ENCODE peak calls at places on chromosomes 5 and 9, in ten cellular contexts. V is thyroid gland, Q is kidney, Y is AG09309, M is fibroblast of pulmonary artery, P is MG63, B is GM23338, X is HCT116, W is right lobe of liver, T is MM.1S. G is an unnamed sample.

GRCh38 chr9:136143215-136144001 is 24.7 kb upstream of the TMEM250 start:
- DNase-seq in V (peak; percentile 30), Q (no peak), Y (no peak), M (peak; percentile 31), P (no peak), B (peak; percentile 86), X (no peak), W (no peak), T (peak; percentile 21), G (no peak)

GRCh38 chr5:160524827-160525226 is 103.2 kb downstream of the PTTG1 start:
- DNase-seq in V (no peak), Q (no peak), Y (no peak), M (no peak), P (no peak), B (no peak), X (no peak), W (no peak), T (no peak), G (no peak)

GRCh38 chr5:177312649-177313181 is 1.0 kb upstream of the MXD3 start:
- DNase-seq in V (no peak), Q (peak; percentile 77), Y (no peak), M (no peak), P (peak; percentile 61), B (peak; percentile 72), X (peak; percentile 51), W (no peak), T (peak; percentile 86), G (no peak)

GRCh38 chr9:81108821-81109220 is 580.5 kb downstream of the TLE1 start:
- DNase-seq in V (no peak), Q (no peak), Y (no peak), M (no peak), P (no peak), B (no peak), X (no peak), W (no peak), T (no peak), G (peak; percentile 67)

GRCh38 chr5:169895876-169896275 is 84.4 kb downstream of the INSYN2B start:
- DNase-seq in V (no peak), Q (peak; percentile 82), Y (no peak), M (peak; percentile 39), P (peak; percentile 95), B (no peak), X (no peak), W (no peak), T (no peak), G (no peak)

GRCh38 chr5:25091917-25092316 is 447.1 kb upstream of the CDH10 start:
- DNase-seq in V (no peak), Q (no peak), Y (no peak), M (no peak), P (no peak), B (no peak), X (no peak), W (no peak), T (no peak), G (peak; percentile 3)

GRCh38 chr5:179679014-179679674 is 1.7 kb downstream of the CBY3 start:
- DNase-seq in V (peak; percentile 80), Q (peak; percentile 93), Y (no peak), M (peak; percentile 66), P (peak; percentile 61), B (peak; percentile 95), X (no peak), W (peak; percentile 72), T (no peak), G (peak; percentile 37)

GRCh38 chr5:148687427-148687826 is 33.1 kb upstream of the HTR4 start:
- DNase-seq in V (no peak), Q (no peak), Y (no peak), M (peak; percentile 37), P (peak; percentile 30), B (peak; percentile 80), X (peak; percentile 64), W (no peak), T (peak; percentile 39), G (peak; percentile 39)

GRCh38 chr5:148374693-148375360 is 8.9 kb upstream of the FBXO38 start:
- DNase-seq in V (peak; percentile 22), Q (no peak), Y (peak; percentile 63), M (peak; percentile 86), P (peak; percentile 29), B (peak; percentile 88), X (peak; percentile 45), W (no peak), T (peak; percentile 71), G (peak; percentile 67)

GRCh38 chr5:78503958-78504357 is 143.5 kb downstream of the SCAMP1 start:
- DNase-seq in V (no peak), Q (no peak), Y (no peak), M (no peak), P (no peak), B (no peak), X (no peak), W (no peak), T (no peak), G (no peak)

GRCh38 chr5:51399636-51399993 is 16.4 kb downstream of the ISL1 start:
- DNase-seq in V (no peak), Q (no peak), Y (no peak), M (no peak), P (no peak), B (no peak), X (no peak), W (no peak), T (no peak), G (no peak)
- H3K4me3 ChIP-seq in V (no peak overlapping the region), Q (no peak overlapping the region), Y (no peak overlapping the region), M (no peak overlapping the region), P (peak overlapping the region; percentile 23), B (peak overlapping the region; percentile 56), X (no peak overlapping the region), W (no peak overlapping the region), T (no peak overlapping the region), G (no peak overlapping the region)

DNA sequence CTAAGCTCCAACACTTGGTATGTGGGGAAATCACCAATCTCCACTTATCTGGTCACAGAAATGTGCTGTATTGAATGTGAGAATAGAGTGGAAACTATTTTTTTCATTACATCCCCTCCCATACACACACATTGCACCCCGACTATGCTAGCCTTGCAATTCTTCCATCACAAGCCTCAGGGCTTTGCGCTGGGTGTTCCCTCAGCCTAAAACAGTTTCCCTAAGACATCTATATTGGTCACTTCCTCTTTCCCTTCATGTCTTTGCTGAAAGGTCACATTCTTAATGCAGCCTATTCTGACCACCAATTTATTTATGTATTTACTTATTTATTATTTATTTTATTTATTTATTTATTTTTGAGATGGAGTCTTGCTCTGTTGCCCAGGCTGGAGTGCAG is 5.3 kb upstream of the TUT7 start:
- DNase-seq in V (no peak), Q (no peak), Y (no peak), M (no peak), P (no peak), B (no peak), X (no peak), W (no peak), T (no peak), G (no peak)
- H3K4me3 ChIP-seq in V (no peak overlapping the region), Q (no peak overlapping the region), Y (no peak overlapping the region), M (no peak overlapping the region), P (no peak overlapping the region), B (no peak overlapping the region), X (no peak overlapping the region), W (no peak overlapping the region), T (no peak overlapping the region), G (no peak overlapping the region)

GRCh38 chr5:157732784-157733262 is 1.6 kb downstream of the THG1L start:
- DNase-seq in V (no peak), Q (no peak), Y (no peak), M (no peak), P (no peak), B (no peak), X (no peak), W (no peak), T (no peak), G (no peak)

GRCh38 chr5:157730900-157731271 is 334 bp upstream of the THG1L start:
- DNase-seq in V (no peak), Q (no peak), Y (no peak), M (no peak), P (no peak), B (no peak), X (no peak), W (no peak), T (no peak), G (no peak)

GRCh38 chr5:157731272-157732129 is at the start of gene THG1L:
- DNase-seq in V (peak; percentile 99), Q (peak; percentile 99), Y (peak; percentile 91), M (peak; percentile 98), P (peak; percentile 99), B (peak; percentile 99), X (peak; percentile 95), W (peak; percentile 97), T (peak; percentile 98), G (peak; percentile 98)

GRCh38 chr5:157734466-157734865 is 3.2 kb downstream of the THG1L start:
- DNase-seq in V (no peak), Q (no peak), Y (no peak), M (no peak), P (no peak), B (no peak), X (no peak), W (no peak), T (no peak), G (no peak)

DNA sequence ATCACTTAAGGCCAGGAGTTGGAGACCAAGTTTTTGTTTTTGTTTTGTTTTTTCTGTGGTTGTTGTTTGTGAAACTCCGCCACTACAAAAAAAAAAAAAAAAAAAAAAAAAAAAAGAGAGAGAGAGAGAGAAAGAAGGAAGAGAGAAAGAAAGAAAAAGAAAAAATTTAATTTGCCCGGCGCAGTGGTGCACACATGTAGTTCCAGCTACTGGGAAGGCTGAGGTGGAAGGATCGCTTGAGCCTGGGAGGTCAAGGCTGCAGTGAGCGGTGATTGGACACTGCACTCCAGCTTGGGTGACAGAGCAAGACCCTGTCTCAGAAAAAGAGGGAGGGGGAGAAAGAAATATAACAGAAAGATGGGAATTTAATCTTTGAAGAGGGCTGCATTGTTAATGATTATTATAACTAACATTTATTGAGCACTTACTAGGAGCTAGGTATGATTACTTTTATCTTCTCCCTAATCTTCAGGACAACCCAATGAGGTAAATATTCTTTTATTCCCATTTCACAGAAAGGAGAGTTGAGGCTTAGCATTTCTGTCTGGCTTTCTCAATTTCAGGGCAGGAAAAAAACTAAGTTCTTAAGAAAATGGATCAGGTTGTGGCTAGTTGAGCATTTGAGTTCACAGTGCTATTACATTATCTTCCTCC is 1.0 kb downstream of the THG1L start:
- DNase-seq in V (no peak), Q (no peak), Y (no peak), M (no peak), P (no peak), B (no peak), X (no peak), W (no peak), T (no peak), G (no peak)
- H3K4me3 ChIP-seq in V (no peak overlapping the region), Q (peak overlapping the region; percentile 97), Y (peak overlapping the region; percentile 54), M (peak overlapping the region; percentile 84), P (peak overlapping the region; percentile 96), B (peak overlapping the region; percentile 63), X (peak overlapping the region; percentile 77), W (no peak overlapping the region), T (peak overlapping the region; percentile 77), G (peak overlapping the region; percentile 66)

DNA sequence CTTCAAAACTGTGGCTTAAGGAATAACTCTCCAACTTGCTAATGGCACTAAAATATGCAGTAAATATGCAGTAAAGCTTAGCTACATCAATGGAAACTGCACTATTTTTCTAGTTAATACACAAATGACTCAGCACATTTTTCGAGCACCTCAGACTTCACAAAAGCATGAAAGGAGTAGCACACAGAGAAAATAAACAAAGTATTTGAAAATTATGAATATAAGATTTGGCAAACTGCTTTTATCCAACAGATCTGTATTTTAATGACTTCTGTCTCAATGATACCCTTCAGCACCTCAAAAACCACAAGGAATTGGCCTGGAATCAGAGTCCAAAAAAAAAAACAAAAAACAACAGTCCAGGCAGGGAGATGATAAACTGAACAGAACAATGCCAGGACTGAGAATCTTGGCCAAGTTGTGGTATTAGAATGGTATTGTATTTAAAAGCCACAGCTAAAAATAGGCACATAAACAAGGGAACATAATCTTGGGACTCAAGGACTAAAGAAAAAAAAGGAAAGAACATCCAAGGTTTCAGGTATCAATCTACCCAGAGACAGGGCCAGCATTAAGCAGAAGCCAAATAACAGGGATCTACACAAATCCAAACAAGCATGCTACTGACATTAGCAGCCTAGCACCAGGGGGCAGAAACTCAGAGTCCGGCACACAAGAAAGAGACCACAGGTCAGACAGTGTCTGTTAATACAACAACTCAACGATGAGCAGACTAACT is 21.4 kb downstream of the TMEM245 start:
- DNase-seq in V (peak; percentile 55), Q (no peak), Y (peak; percentile 81), M (peak; percentile 93), P (peak; percentile 78), B (peak; percentile 42), X (no peak), W (no peak), T (no peak), G (peak; percentile 55)
- H3K4me3 ChIP-seq in V (no peak overlapping the region), Q (no peak overlapping the region), Y (no peak overlapping the region), M (no peak overlapping the region), P (no peak overlapping the region), B (no peak overlapping the region), X (no peak overlapping the region), W (no peak overlapping the region), T (no peak overlapping the region), G (no peak overlapping the region)